ENCODE peak calls at places on chromosomes 6 and 20, in four cellular contexts. Q is astrocyte of the spinal cord; T is activated T-helper 1 cell treated with anti-CD3 and anti-CD28 coated beads, Interleukin-2, amount 50 U/mL, for 16 hours; U is DMS79 treated with DMSO at 0.1 percent for 48 hours. K is an unnamed sample.

GRCh38 chr6:138486249-138487121 is 12.8 kb downstream of the NHSL1 start:
- DNase-seq in T (no peak), Q (no peak), U (no peak), K (no peak)

GRCh38 chr6:88914885-88915598 is 48.4 kb downstream of the RNGTT start:
- DNase-seq in U (no peak), Q (no peak), T (no peak), K (no peak)

GRCh38 chr6:89585156-89585555 is 53.4 kb downstream of the LYRM2 start:
- DNase-seq in U (no peak), T (no peak), Q (no peak), K (no peak)

GRCh38 chr6:157235600-157236039 is 87.7 kb downstream of the TMEM242 start:
- DNase-seq in U (no peak), Q (peak; percentile 27), T (no peak), K (no peak)

GRCh38 chr20:59743767-59744485 is 139.6 kb downstream of the PHACTR3 start:
- DNase-seq in U (no peak), Q (no peak), T (no peak), K (no peak)

GRCh38 chr6:166422201-166422940 is 39.6 kb upstream of the MPC1 start:
- DNase-seq in U (no peak), T (no peak), Q (no peak), K (no peak)

GRCh38 chr20:49823152-49823847 is 10.7 kb downstream of the SLC9A8 start:
- DNase-seq in T (no peak), Q (no peak), U (no peak), K (no peak)

GRCh38 chr6:18148304-18149025 is 6.4 kb downstream of the TPMT start:
- DNase-seq in Q (peak; percentile 83), U (no peak), T (no peak), K (no peak)

GRCh38 chr20:62961310-62961783 is 8.8 kb downstream of the SLC17A9 start:
- DNase-seq in Q (no peak), U (no peak), T (no peak), K (peak; percentile 94)

GRCh38 chr6:15430947-15431405 is 185.1 kb downstream of the JARID2 start:
- DNase-seq in T (no peak), Q (no peak), U (no peak), K (no peak)

GRCh38 chr6:106254636-106255035 is 70.9 kb downstream of the ATG5 start:
- DNase-seq in T (no peak), U (no peak), Q (peak; percentile 62), K (no peak)

GRCh38 chr6:42401605-42401935 is 50.2 kb downstream of the TRERF1 start:
- DNase-seq in T (no peak), Q (no peak), U (no peak), K (no peak)

GRCh38 chr6:116018976-116019375 is 41.7 kb downstream of the FRK start:
- DNase-seq in U (no peak), T (no peak), Q (no peak), K (no peak)

GRCh38 chr6:77812304-77812703 is 159.5 kb downstream of the MEI4 start:
- DNase-seq in Q (no peak), T (no peak), U (no peak), K (no peak)

GRCh38 chr20:25061103-25061799 is 3.3 kb upstream of the ACSS1 start:
- DNase-seq in U (no peak), T (no peak), Q (no peak), K (no peak)

GRCh38 chr20:5061209-5061608 is 58.5 kb downstream of the PCNA start:
- DNase-seq in T (no peak), U (no peak), Q (no peak), K (no peak)

GRCh38 chr6:150932976-150933375 is 67.5 kb downstream of the MTHFD1L start:
- DNase-seq in Q (peak; percentile 37), U (no peak), T (no peak), K (no peak)

GRCh38 chr6:73747293-73747692 is 51.3 kb downstream of the CD109 start:
- DNase-seq in T (no peak), U (no peak), Q (no peak), K (no peak)

GRCh38 chr20:62151835-62152364 is 8.3 kb downstream of the SS18L1 start:
- DNase-seq in Q (no peak), T (no peak), U (no peak), K (no peak)

GRCh38 chr6:125584468-125584939 is 164.9 kb upstream of the HEY2 start:
- DNase-seq in U (peak; percentile 94), T (no peak), Q (peak; percentile 81), K (no peak)

GRCh38 chr6:42118162-42119001 is 24.0 kb downstream of the C6orf132 start:
- DNase-seq in U (no peak), Q (no peak), T (no peak), K (no peak)

GRCh38 chr20:11457476-11457875 is 460.2 kb upstream of the BTBD3 start:
- DNase-seq in U (no peak), Q (peak; percentile 48), T (no peak), K (no peak)

GRCh38 chr6:52931351-52931750 is 21.9 kb upstream of the GSTA3 start:
- DNase-seq in Q (no peak), T (no peak), U (peak; percentile 44), K (no peak)

GRCh38 chr20:32797160-32797468 is 22.6 kb upstream of the MAPRE1 start:
- DNase-seq in Q (no peak), U (no peak), T (no peak), K (no peak)

GRCh38 chr20:25493137-25493536 is 85.7 kb downstream of the GINS1 start:
- DNase-seq in Q (no peak), U (no peak), T (no peak), K (no peak)

GRCh38 chr6:42937548-42938427 is 8.5 kb downstream of the CNPY3 start:
- DNase-seq in Q (no peak), U (no peak), T (no peak), K (no peak)

GRCh38 chr6:36977470-36977941 is 8.5 kb downstream of the MTCH1 start:
- DNase-seq in U (no peak), Q (no peak), T (no peak), K (no peak)

GRCh38 chr6:65531545-65531944 is 175.5 kb downstream of the EYS start:
- DNase-seq in T (no peak), Q (no peak), U (no peak), K (no peak)

GRCh38 chr6:12748815-12749521 is 32.4 kb downstream of the PHACTR1 start:
- DNase-seq in T (no peak), Q (no peak), U (peak; percentile 31), K (peak; percentile 66)

GRCh38 chr6:166567107-166567506 is 19.4 kb downstream of the RAMACL start:
- DNase-seq in T (no peak), Q (peak; percentile 97), U (no peak), K (no peak)

GRCh38 chr20:18986146-18986830 is 172.7 kb downstream of the SCP2D1 start:
- DNase-seq in Q (no peak), T (no peak), U (no peak), K (no peak)

GRCh38 chr6:46549155-46549554 is 57.9 kb upstream of the RCAN2 start:
- DNase-seq in T (no peak), Q (peak; percentile 6), U (no peak), K (no peak)

GRCh38 chr6:162140453-162140852 is 587.1 kb downstream of the PRKN start:
- DNase-seq in U (no peak), T (no peak), Q (no peak), K (no peak)

GRCh38 chr20:53752971-53753879 is 159.6 kb upstream of the ZNF217 start:
- DNase-seq in T (no peak), U (no peak), Q (peak; percentile 57), K (no peak)